ENCODE peak calls at places on chromosomes 4 and X, in five cellular contexts. One of them, this sample, is unnamed.

GRCh38 chr4:37236165-37236564 is 8.4 kb upstream of the NWD2 start:
- DNase-seq in NB4: no peak
- DNase-seq in stomach: no peak
- DNase-seq in tibial nerve: no peak
- DNase-seq in testis: no peak
- DNase-seq in this sample: no peak

GRCh38 chr4:138645289-138645688 is 370.3 kb upstream of the NOCT start:
- DNase-seq in NB4: no peak
- DNase-seq in stomach: no peak
- DNase-seq in tibial nerve: no peak
- DNase-seq in testis: no peak
- DNase-seq in this sample: no peak

GRCh38 chrX:133666256-133666655 is 251.0 kb upstream of the GPC4 start:
- DNase-seq in NB4: no peak
- DNase-seq in stomach: no peak
- DNase-seq in tibial nerve: no peak
- DNase-seq in testis: no peak
- DNase-seq in this sample: no peak

GRCh38 chr4:152090543-152090942 is 329.7 kb upstream of the GATB start:
- DNase-seq in NB4: peak; percentile 34
- DNase-seq in stomach: no peak
- DNase-seq in tibial nerve: no peak
- DNase-seq in testis: no peak
- DNase-seq in this sample: no peak

GRCh38 chrX:117743469-117744251 is 372.9 kb downstream of the KLHL13 start:
- DNase-seq in NB4: peak; percentile 13
- DNase-seq in stomach: no peak
- DNase-seq in tibial nerve: no peak
- DNase-seq in testis: peak; percentile 20
- DNase-seq in this sample: no peak

GRCh38 chr4:84166486-84166885 is 332.6 kb downstream of the NKX6-1 start:
- DNase-seq in NB4: no peak
- DNase-seq in stomach: no peak
- DNase-seq in tibial nerve: no peak
- DNase-seq in testis: no peak
- DNase-seq in this sample: no peak

GRCh38 chrX:104270916-104271512 is 16.3 kb upstream of the ESX1 start:
- DNase-seq in NB4: peak; percentile 45
- DNase-seq in stomach: no peak
- DNase-seq in tibial nerve: peak; percentile 13
- DNase-seq in testis: peak; percentile 63
- DNase-seq in this sample: peak; percentile 36

GRCh38 chrX:70908541-70908940 is at the start of gene TEX11:
- DNase-seq in NB4: no peak
- DNase-seq in stomach: no peak
- DNase-seq in tibial nerve: no peak
- DNase-seq in testis: peak; percentile 22
- DNase-seq in this sample: no peak

GRCh38 chr4:109590841-109591357 is 30.9 kb downstream of the MCUB start:
- DNase-seq in NB4: no peak
- DNase-seq in stomach: no peak
- DNase-seq in tibial nerve: no peak
- DNase-seq in testis: no peak
- DNase-seq in this sample: no peak

GRCh38 chrX:137999542-137999941 is 433.6 kb downstream of the ZIC3 start:
- DNase-seq in NB4: no peak
- DNase-seq in stomach: no peak
- DNase-seq in tibial nerve: no peak
- DNase-seq in testis: no peak
- DNase-seq in this sample: no peak

GRCh38 chr4:1720163-1720983 is 750 bp downstream of the TMEM129 start:
- DNase-seq in NB4: peak; percentile 80
- DNase-seq in stomach: peak; percentile 58
- DNase-seq in tibial nerve: no peak
- DNase-seq in testis: peak; percentile 61
- DNase-seq in this sample: peak; percentile 40

GRCh38 chrX:129493643-129494042 is 29.6 kb downstream of the SMARCA1 start:
- DNase-seq in NB4: no peak
- DNase-seq in stomach: no peak
- DNase-seq in tibial nerve: no peak
- DNase-seq in testis: no peak
- DNase-seq in this sample: no peak

GRCh38 chrX:49172280-49172780 is 632 bp downstream of the PLP2 start:
- DNase-seq in NB4: peak; percentile 86
- DNase-seq in stomach: peak; percentile 74
- DNase-seq in tibial nerve: peak; percentile 55
- DNase-seq in testis: peak; percentile 82
- DNase-seq in this sample: peak; percentile 77

GRCh38 chr4:1474126-1475090 is 68.2 kb upstream of the NKX1-1 start:
- DNase-seq in NB4: no peak
- DNase-seq in stomach: no peak
- DNase-seq in tibial nerve: no peak
- DNase-seq in testis: no peak
- DNase-seq in this sample: no peak

DNA sequence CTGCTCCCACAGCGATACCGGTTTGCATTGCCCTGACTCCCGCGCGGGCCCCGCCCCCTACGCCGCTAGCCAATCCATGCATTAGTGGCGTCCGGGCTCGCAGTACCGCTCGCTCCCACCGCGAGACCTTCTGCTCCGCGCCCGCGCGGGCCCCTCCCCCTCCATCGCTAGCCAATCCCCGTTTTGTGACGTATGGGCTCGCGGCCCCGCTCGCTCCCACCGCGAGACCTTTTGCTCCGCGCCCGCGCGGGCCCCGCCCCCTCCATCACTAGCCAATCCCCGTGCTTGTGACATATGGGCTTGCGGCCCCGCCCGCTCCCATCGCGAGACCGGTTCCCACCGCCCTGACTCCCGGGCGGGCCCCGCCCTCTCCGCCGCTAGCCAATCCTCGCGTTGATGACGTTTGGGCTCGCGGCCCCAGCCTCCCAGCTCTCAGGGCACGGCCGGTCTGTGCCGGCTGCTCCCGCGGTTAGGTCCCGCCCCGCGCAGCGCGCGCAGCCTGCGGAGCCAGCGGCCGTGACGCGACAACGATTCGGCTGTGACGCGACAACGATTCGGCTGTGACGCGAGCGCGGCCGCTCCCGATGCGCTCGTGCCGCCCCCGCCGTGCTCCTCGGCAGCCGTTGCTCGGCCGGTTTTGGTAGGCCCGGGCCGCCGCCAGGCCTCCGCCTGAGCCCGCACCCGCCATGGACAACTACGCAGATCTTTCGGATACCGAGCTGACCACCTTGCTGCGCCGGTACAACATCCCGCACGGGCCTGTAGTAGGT is at the start of gene EMD:
- DNase-seq in NB4: peak; percentile 98
- DNase-seq in stomach: peak; percentile 96
- DNase-seq in tibial nerve: peak; percentile 92
- DNase-seq in testis: peak; percentile 97
- DNase-seq in this sample: peak; percentile 95
- TF ChIP-seq POLR2A in NB4: peak; percentile 60
- TF ChIP-seq POLR2A in stomach: no peak
- TF ChIP-seq POLR2A in tibial nerve: peak; percentile 81
- TF ChIP-seq POLR2A in testis: peak; percentile 75
- TF ChIP-seq POLR2A in this sample: peak; percentile 93

DNA sequence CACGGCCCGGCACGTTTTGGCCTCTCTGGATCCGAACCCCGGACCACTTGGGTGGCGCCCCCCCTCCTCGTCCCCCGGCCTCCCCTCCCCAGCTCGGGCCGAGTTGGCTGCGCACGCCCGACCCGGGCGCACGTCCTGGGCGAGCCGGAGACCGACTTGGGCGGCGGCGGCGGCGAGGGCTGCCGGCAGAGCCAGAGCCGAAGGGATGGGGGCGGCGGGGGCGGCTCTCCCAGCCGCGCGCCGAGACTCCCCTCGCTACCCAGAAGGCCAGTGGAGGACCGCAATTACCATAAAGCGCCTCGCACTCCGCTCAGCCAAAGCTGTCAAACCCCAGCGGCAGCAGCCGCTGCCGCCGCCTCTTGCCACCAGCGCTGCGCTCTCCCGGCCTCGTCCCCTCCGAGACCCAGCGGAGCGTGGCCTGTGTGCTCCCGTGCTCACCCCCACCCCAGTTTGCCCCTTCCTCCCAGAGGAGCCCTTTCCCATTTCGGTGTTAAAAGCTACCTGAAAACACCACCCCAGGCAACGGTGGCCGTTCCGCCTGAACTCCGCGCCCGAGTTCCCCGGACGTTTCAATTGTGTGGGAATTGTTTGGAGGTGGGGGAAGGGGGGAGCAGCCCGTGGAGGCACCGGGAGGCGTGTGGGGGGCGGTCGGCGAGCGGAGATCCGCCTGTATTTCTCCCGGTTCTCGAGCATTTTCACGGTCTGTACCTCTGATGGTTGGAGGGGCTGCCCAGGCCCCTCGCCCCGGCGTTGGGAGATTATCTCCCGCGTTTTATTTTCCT is 697 bp upstream of the BCOR start:
- DNase-seq in NB4: peak; percentile 81
- DNase-seq in stomach: no peak
- DNase-seq in tibial nerve: no peak
- DNase-seq in testis: peak; percentile 41
- DNase-seq in this sample: peak; percentile 45
- TF ChIP-seq POLR2A in NB4: peak; percentile 46
- TF ChIP-seq POLR2A in stomach: no peak
- TF ChIP-seq POLR2A in tibial nerve: no peak
- TF ChIP-seq POLR2A in testis: no peak
- TF ChIP-seq POLR2A in this sample: peak; percentile 64

GRCh38 chrX:37686979-37687378 is 1.4 kb downstream of the XK start:
- DNase-seq in NB4: peak; percentile 14
- DNase-seq in stomach: no peak
- DNase-seq in tibial nerve: no peak
- DNase-seq in testis: no peak
- DNase-seq in this sample: no peak

GRCh38 chrX:37684426-37684825 is 1.2 kb upstream of the XK start:
- DNase-seq in NB4: peak; percentile 45
- DNase-seq in stomach: no peak
- DNase-seq in tibial nerve: no peak
- DNase-seq in testis: no peak
- DNase-seq in this sample: peak; percentile 7

GRCh38 chrX:37684918-37685317 is 673 bp upstream of the XK start:
- DNase-seq in NB4: peak; percentile 51
- DNase-seq in stomach: no peak
- DNase-seq in tibial nerve: no peak
- DNase-seq in testis: no peak
- DNase-seq in this sample: no peak

GRCh38 chrX:37686348-37686736 is 751 bp downstream of the XK start:
- DNase-seq in NB4: peak; percentile 66
- DNase-seq in stomach: no peak
- DNase-seq in tibial nerve: no peak
- DNase-seq in testis: no peak
- DNase-seq in this sample: no peak

DNA sequence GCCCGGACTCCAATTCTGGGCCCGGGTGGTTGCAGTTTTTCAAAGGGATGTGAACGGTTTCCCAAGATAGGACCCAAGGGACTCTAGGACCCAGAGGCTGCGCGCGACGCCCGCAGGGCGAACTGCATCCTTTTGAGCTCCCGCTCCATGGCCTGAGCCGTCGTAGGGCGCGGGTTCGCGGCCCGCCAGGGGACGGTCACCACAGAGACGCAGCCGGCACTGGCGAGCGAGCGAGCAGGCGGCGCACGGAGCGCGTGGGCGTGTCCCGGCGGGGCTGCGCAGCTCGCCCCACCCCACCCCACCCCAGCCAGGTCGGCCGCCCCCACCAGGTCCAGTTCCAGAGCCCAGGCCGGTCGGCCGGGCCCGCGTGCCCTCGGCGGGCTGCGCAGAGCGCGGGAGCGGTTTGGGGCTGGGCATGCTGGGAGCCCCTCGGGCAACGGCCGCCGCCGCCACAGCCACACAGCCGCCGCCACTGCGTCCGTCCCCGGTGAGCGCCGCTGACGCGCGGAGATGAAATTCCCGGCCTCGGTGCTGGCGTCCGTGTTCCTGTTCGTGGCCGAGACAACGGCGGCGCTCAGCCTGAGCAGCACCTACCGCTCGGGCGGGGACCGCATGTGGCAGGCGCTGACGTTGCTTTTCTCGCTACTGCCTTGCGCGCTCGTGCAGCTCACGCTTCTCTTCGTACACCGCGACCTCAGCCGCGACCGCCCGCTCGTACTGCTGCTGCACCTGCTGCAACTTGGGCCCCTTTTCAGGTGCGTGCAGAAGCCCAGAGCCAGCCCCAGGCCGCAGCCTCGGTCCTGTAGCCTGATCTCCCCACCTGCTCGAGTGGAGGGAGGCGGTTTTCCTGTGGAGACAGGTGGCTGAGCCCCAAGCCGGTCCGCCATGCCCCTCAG is at the start of gene XK:
- DNase-seq in NB4: peak; percentile 91
- DNase-seq in stomach: peak; percentile 65
- DNase-seq in tibial nerve: no peak
- DNase-seq in testis: peak; percentile 71
- DNase-seq in this sample: peak; percentile 54
- TF ChIP-seq POLR2A in NB4: peak; percentile 75
- TF ChIP-seq POLR2A in stomach: no peak
- TF ChIP-seq POLR2A in tibial nerve: no peak
- TF ChIP-seq POLR2A in testis: no peak
- TF ChIP-seq POLR2A in this sample: peak; percentile 76

DNA sequence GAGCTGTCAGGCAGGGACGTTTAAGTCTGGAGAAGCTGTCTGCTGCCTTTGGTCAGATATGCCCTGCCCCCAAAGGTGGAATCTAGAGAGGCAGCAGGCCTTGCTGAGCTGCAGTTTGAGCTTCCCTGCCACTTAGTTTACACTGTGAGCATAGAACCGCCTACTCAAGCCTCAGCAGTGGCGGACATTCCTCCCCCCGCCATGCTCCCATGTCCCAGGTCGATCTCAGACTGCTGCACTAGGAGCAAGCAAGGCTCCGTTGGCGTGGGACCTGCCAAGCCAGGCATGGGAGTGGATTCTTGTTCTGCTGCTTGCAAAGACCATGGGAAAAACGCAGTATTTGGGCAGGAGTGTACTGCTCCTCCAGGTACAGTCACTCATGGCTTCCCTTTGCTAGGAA is 24.3 kb downstream of the PLK4 start:
- DNase-seq in NB4: no peak
- DNase-seq in stomach: no peak
- DNase-seq in tibial nerve: no peak
- DNase-seq in testis: no peak
- DNase-seq in this sample: no peak
- TF ChIP-seq POLR2A in NB4: no peak
- TF ChIP-seq POLR2A in stomach: no peak
- TF ChIP-seq POLR2A in tibial nerve: no peak
- TF ChIP-seq POLR2A in testis: no peak
- TF ChIP-seq POLR2A in this sample: no peak

GRCh38 chr4:54296548-54297203 is 67.6 kb downstream of the PDGFRA start:
- DNase-seq in NB4: no peak
- DNase-seq in stomach: no peak
- DNase-seq in tibial nerve: no peak
- DNase-seq in testis: no peak
- DNase-seq in this sample: no peak
- TF ChIP-seq POLR2A in NB4: no peak
- TF ChIP-seq POLR2A in stomach: no peak
- TF ChIP-seq POLR2A in tibial nerve: no peak
- TF ChIP-seq POLR2A in testis: no peak
- TF ChIP-seq POLR2A in this sample: no peak